ENCODE peak calls at places on chromosomes 7 and 10, in seven cellular contexts. T, O, V, M, A, I and F are unnamed samples. For H3K4me1, the result is how much of the 10 kb centered on the place peaks cover.

GRCh38 chr10:95480102-95480900 is 80.9 kb downstream of the SORBS1 start:
- DNase-seq in A (no peak), I (no peak), V (peak), M (peak), T (no peak), O (no peak), F (no peak)

GRCh38 chr7:32164341-32164996 is 94.3 kb upstream of the PDE1C start:
- DNase-seq in T (no peak), O (no peak), A (no peak), I (peak), M (no peak), V (peak), F (no peak)

GRCh38 chr7:134182078-134182477 is 54.9 kb downstream of the LRGUK start:
- DNase-seq in I (no peak), V (no peak), M (no peak), T (no peak), A (no peak), O (no peak), F (no peak)

GRCh38 chr10:15324113-15324512 is 47.0 kb downstream of the FAM171A1 start:
- DNase-seq in O (no peak), A (no peak), T (no peak), V (no peak), I (no peak), M (no peak), F (no peak)

GRCh38 chr10:72171175-72171630 is 44.6 kb upstream of the ANAPC16 start:
- DNase-seq in V (peak), I (peak), M (no peak), A (no peak), T (peak), O (no peak), F (no peak)

GRCh38 chr10:132353456-132354355 is 21.7 kb downstream of the LRRC27 start:
- DNase-seq in O (peak), T (no peak), A (no peak), V (no peak), M (peak), I (no peak), F (no peak)

GRCh38 chr10:70458329-70459060 is 17.0 kb upstream of the NODAL start:
- DNase-seq in O (peak), V (peak), I (peak), M (peak), T (peak), A (no peak), F (no peak)

GRCh38 chr10:125868372-125868975 is 12.6 kb downstream of the DHX32 start:
- DNase-seq in I (peak), T (no peak), M (no peak), V (peak), O (no peak), A (no peak), F (no peak)

GRCh38 chr10:43078986-43079273 is 2.1 kb downstream of the RET start:
- DNase-seq in A (no peak), V (no peak), T (no peak), I (peak), O (no peak), M (no peak), F (no peak)

GRCh38 chr10:32143302-32143847 is 87.2 kb upstream of the KIF5B start:
- DNase-seq in A (no peak), T (no peak), I (no peak), M (no peak), O (no peak), V (no peak), F (no peak)

GRCh38 chr10:71269301-71270288 is 49.5 kb upstream of the SLC29A3 start:
- DNase-seq in T (no peak), I (no peak), V (no peak), A (no peak), M (no peak), O (no peak), F (no peak)

GRCh38 chr10:13272164-13272571 is 27.7 kb downstream of the PHYH start:
- DNase-seq in O (no peak), A (no peak), T (no peak), M (peak), I (peak), V (no peak), F (no peak)

GRCh38 chr10:65423043-65423442 is 1502.8 kb upstream of the LRRTM3 start:
- DNase-seq in V (no peak), A (no peak), O (no peak), M (no peak), I (no peak), T (no peak), F (no peak)

GRCh38 chr7:156693627-156694026 is 53.1 kb downstream of the RNF32 start:
- DNase-seq in I (no peak), V (no peak), M (no peak), T (no peak), O (no peak), A (no peak), F (no peak)

GRCh38 chr7:137329411-137329810 is 14.1 kb downstream of the PTN start:
- DNase-seq in T (no peak), O (no peak), A (no peak), M (no peak), I (no peak), V (no peak), F (no peak)

GRCh38 chr7:47902013-47902412 is 46.3 kb downstream of the PKD1L1 start:
- DNase-seq in V (no peak), I (no peak), T (no peak), M (no peak), O (no peak), A (no peak), F (no peak)

GRCh38 chr10:102596506-102596971 is 47.7 kb upstream of the TRIM8 start:
- DNase-seq in V (peak), O (no peak), M (peak), T (no peak), I (peak), A (no peak), F (no peak)
- H3K4me1 ChIP-seq in V (half or more), O (under half), M (under half), T (under half), I (under half), A (half or more), F (under half)

GRCh38 chr10:59708816-59709471 is 706 bp downstream of the SLC16A9 start:
- DNase-seq in O (peak), I (peak), T (no peak), M (peak), V (peak), A (no peak), F (no peak)

GRCh38 chr10:59702347-59702746 is 7.3 kb downstream of the SLC16A9 start:
- DNase-seq in T (no peak), V (no peak), I (no peak), A (no peak), M (no peak), O (no peak), F (no peak)

GRCh38 chr10:59709472-59710125 is at the start of gene SLC16A9:
- DNase-seq in O (peak), I (peak), T (peak), V (peak), A (no peak), M (peak), F (no peak)

GRCh38 chr10:59704644-59705043 is 5.0 kb downstream of the SLC16A9 start:
- DNase-seq in I (no peak), T (no peak), O (no peak), V (no peak), M (no peak), A (no peak), F (no peak)

GRCh38 chr10:59706851-59707797 is 2.5 kb downstream of the SLC16A9 start:
- DNase-seq in V (no peak), O (no peak), I (no peak), T (no peak), A (no peak), M (no peak), F (no peak)
- TF ChIP-seq POLR2AphosphoS5 in V (no peak), O (no peak), I (no peak), T (no peak), A (no peak), M (no peak), F (no peak)

GRCh38 chr7:23524473-23524872 is 7.3 kb downstream of the TRA2A start:
- DNase-seq in A (no peak), V (no peak), I (no peak), T (no peak), O (no peak), M (no peak), F (no peak)
- H3K4me1 ChIP-seq in A (half or more), V (under half), I (under half), T (under half), O (under half), M (half or more), F (half or more)

DNA sequence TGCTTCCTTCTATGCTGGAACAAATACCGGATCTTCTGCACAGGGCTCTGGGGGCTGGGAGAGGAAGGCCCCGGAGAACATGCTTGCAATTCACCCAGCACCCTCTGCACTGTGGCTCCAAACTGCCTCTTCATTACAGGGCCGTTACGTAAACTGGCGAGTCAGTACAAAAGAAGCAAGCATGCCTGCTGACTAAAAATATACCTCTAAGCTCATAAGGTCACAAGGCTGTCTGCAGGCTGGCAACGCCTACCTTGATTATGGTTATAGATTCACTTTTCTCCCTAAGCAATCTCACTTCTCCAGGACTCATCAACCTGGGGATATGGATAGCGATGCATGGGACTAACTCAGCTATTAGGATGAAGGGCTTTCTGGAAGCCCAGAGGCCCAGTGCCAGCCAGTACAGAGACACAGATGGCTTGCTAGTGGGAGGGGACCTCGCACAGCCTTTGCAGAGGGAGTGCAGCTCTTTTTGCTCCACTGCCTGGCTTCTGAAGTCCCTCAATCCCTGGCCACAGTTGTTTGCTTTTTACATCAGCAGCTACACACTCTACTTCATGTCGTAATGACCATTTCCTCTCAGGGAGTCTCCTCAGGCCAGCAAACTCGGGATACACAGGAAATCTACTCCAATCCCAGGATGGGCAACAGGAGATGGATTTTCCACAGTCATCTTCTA is 96.1 kb downstream of the SH3PXD2A start:
- DNase-seq in I (peak), A (no peak), M (peak), T (no peak), V (peak), O (no peak), F (no peak)
- TF ChIP-seq POLR2AphosphoS5 in I (peak), A (peak), M (peak), T (no peak), V (no peak), O (no peak), F (no peak)